ENCODE peak calls at places on chromosomes 16 and 17, in nine cellular contexts. Q is A172; S is AG04450; X is WTC11; D is GM18507; T is KG1; R is NCI-H2081; J is EH; V is CD8-positive, alpha-beta memory T cell. Y is an unnamed sample.

GRCh38 chr16:88383401-88384221 is 852 bp downstream of the ZNF469 start:
- DNase-seq in S (no peak), T (no peak), Q (peak), J (peak), X (peak), D (no peak), V (no peak), R (no peak), Y (peak)

GRCh38 chr17:62670202-62670821 is 42.8 kb downstream of the MRC2 start:
- DNase-seq in R (no peak), V (no peak), Q (no peak), S (no peak), X (peak), D (no peak), J (no peak), T (no peak), Y (no peak)

GRCh38 chr17:38617074-38617860 is 11.5 kb upstream of the SRCIN1 start:
- DNase-seq in J (no peak), Q (no peak), X (peak), R (peak), D (no peak), S (no peak), V (no peak), T (no peak), Y (no peak)

GRCh38 chr16:58128721-58129096 is 472 bp downstream of the CFAP20 start:
- DNase-seq in Q (peak), T (no peak), V (peak), S (no peak), X (peak), J (peak), D (no peak), R (no peak), Y (peak)

GRCh38 chr16:88569614-88569984 is 604 bp upstream of the ZC3H18 start:
- DNase-seq in X (peak), Q (no peak), V (peak), D (no peak), J (no peak), S (no peak), R (no peak), T (no peak), Y (no peak)

GRCh38 chr17:50052241-50052788 is 3.6 kb upstream of the ITGA3 start:
- DNase-seq in T (no peak), S (no peak), D (no peak), J (no peak), X (no peak), R (peak), V (no peak), Q (no peak), Y (no peak)

GRCh38 chr16:11440657-11441012 is 95.4 kb downstream of the RMI2 start:
- DNase-seq in Q (no peak), R (no peak), T (no peak), V (no peak), S (no peak), X (no peak), D (no peak), J (no peak), Y (no peak)

GRCh38 chr17:82536220-82537201 is 17.0 kb downstream of the FOXK2 start:
- DNase-seq in T (no peak), Q (peak), S (peak), V (no peak), R (no peak), X (no peak), D (no peak), J (peak), Y (no peak)

GRCh38 chr16:88691924-88692560 is 5.7 kb upstream of the SNAI3 start:
- DNase-seq in Q (no peak), V (no peak), J (no peak), D (no peak), R (no peak), S (no peak), X (no peak), T (no peak), Y (no peak)

GRCh38 chr16:16009396-16009795 is 60.0 kb downstream of the ABCC1 start:
- DNase-seq in Q (no peak), R (no peak), X (no peak), S (no peak), D (no peak), T (no peak), V (no peak), J (no peak), Y (no peak)

GRCh38 chr17:77802811-77803220 is 155.7 kb upstream of the TNRC6C start:
- DNase-seq in D (no peak), T (no peak), Q (no peak), J (peak), S (no peak), R (peak), X (no peak), V (no peak), Y (peak)

GRCh38 chr17:50199211-50199633 is 2.2 kb downstream of the COL1A1 start:
- DNase-seq in S (no peak), R (no peak), V (no peak), J (peak), T (no peak), D (no peak), Q (no peak), X (no peak), Y (no peak)

GRCh38 chr17:63024716-63025115 is 58.7 kb downstream of the TANC2 start:
- DNase-seq in V (no peak), Q (no peak), J (peak), R (no peak), D (no peak), T (no peak), S (no peak), X (no peak), Y (no peak)

GRCh38 chr16:969508-970378 is 1.0 kb downstream of the LMF1 start:
- DNase-seq in T (no peak), D (no peak), S (no peak), Q (no peak), R (no peak), X (peak), V (no peak), J (peak), Y (peak)

GRCh38 chr17:46917516-46917915 is 5.4 kb upstream of the GOSR2 start:
- DNase-seq in J (no peak), D (no peak), S (no peak), T (no peak), Q (no peak), V (no peak), R (no peak), X (no peak), Y (no peak)

GRCh38 chr17:29138991-29139682 is 41.1 kb downstream of the MYO18A start:
- DNase-seq in V (peak), S (no peak), D (no peak), T (no peak), X (no peak), J (no peak), R (no peak), Q (no peak), Y (no peak)

GRCh38 chr17:12693640-12694039 is 27.9 kb downstream of the MYOCD start:
- DNase-seq in S (no peak), V (no peak), X (no peak), J (peak), D (no peak), Q (no peak), T (no peak), R (no peak), Y (no peak)

GRCh38 chr17:30950669-30951399 is 20.0 kb upstream of the RNF135 start:
- DNase-seq in T (no peak), D (no peak), X (no peak), R (peak), J (peak), Q (peak), V (no peak), S (peak), Y (no peak)

GRCh38 chr16:66510711-66511614 is 39.0 kb downstream of the TK2 start:
- DNase-seq in T (no peak), J (peak), R (no peak), X (no peak), V (no peak), D (no peak), Q (no peak), S (no peak), Y (no peak)

GRCh38 chr16:20410153-20410723 is 904 bp downstream of the ACSM5 start:
- DNase-seq in R (no peak), X (no peak), J (peak), D (peak), V (no peak), S (no peak), T (no peak), Q (peak), Y (no peak)

GRCh38 chr17:36133629-36134259 is 30.1 kb downstream of the CCL4 start:
- DNase-seq in S (no peak), V (no peak), T (no peak), D (no peak), X (no peak), J (peak), Q (no peak), R (no peak), Y (no peak)

GRCh38 chr17:42623732-42624596 is 14.5 kb downstream of the TUBG1 start:
- DNase-seq in X (no peak), T (no peak), R (peak), V (no peak), D (no peak), Q (peak), J (no peak), S (no peak), Y (no peak)

GRCh38 chr16:58638148-58639036 is 8.8 kb upstream of the CNOT1 start:
- DNase-seq in R (no peak), T (no peak), Q (peak), D (no peak), J (peak), V (no peak), X (peak), S (peak), Y (no peak)

GRCh38 chr16:15460601-15461000 is 26.2 kb downstream of the BMERB1 start:
- DNase-seq in J (no peak), X (no peak), R (no peak), T (no peak), V (no peak), Q (no peak), S (no peak), D (no peak), Y (no peak)

GRCh38 chr16:27820646-27821345 is 242.7 kb downstream of the GSG1L start:
- DNase-seq in S (no peak), X (no peak), Q (no peak), R (no peak), T (no peak), J (no peak), D (no peak), V (no peak), Y (no peak)

GRCh38 chr17:83151442-83152220 is 72.2 kb downstream of the METRNL start:
- DNase-seq in T (no peak), Q (no peak), X (no peak), J (peak), S (no peak), V (no peak), D (no peak), R (no peak), Y (no peak)

GRCh38 chr17:80855968-80856862 is 135.4 kb upstream of the CHMP6 start:
- DNase-seq in J (peak), V (peak), D (peak), R (no peak), X (no peak), S (peak), Q (peak), T (no peak), Y (no peak)

GRCh38 chr16:47599512-47599911 is 138.4 kb downstream of the PHKB start:
- DNase-seq in X (no peak), S (no peak), Q (no peak), J (no peak), T (no peak), V (no peak), D (no peak), R (no peak), Y (no peak)

GRCh38 chr17:75636381-75637142 is 3.3 kb downstream of the SMIM5 start:
- DNase-seq in S (no peak), R (no peak), D (no peak), Q (no peak), T (no peak), J (no peak), V (no peak), X (no peak), Y (no peak)